ENCODE peak calls at places on chromosomes 3 and 15, in six cellular contexts. I is ovary, L is heart left ventricle, N is spleen, F is transverse colon, E is prostate gland. X is an unnamed sample.

GRCh38 chr3:126479642-126480041 is 4.0 kb upstream of the ZXDC start:
- DNase-seq in I (no peak), L (no peak), N (peak), F (no peak), E (no peak), X (no peak)

GRCh38 chr3:5181479-5182141 is 5.9 kb upstream of the EDEM1 start:
- DNase-seq in I (no peak), L (no peak), N (no peak), F (no peak), E (no peak), X (no peak)

GRCh38 chr15:88467935-88468528 is 524 bp downstream of the MRPS11 start:
- DNase-seq in I (no peak), L (no peak), N (no peak), F (no peak), E (no peak), X (no peak)

GRCh38 chr15:29471757-29472156 is 202.1 kb upstream of the NSMCE3 start:
- DNase-seq in I (no peak), L (no peak), N (no peak), F (no peak), E (no peak), X (no peak)

GRCh38 chr15:95558131-95558530 is 772.4 kb upstream of the NR2F2 start:
- DNase-seq in I (no peak), L (no peak), N (no peak), F (no peak), E (no peak), X (no peak)

GRCh38 chr15:100721758-100722550 is 119.6 kb downstream of the ASB7 start:
- DNase-seq in I (peak), L (peak), N (no peak), F (peak), E (peak), X (peak)

GRCh38 chr3:5201536-5201935 is 14.0 kb downstream of the EDEM1 start:
- DNase-seq in I (no peak), L (no peak), N (no peak), F (no peak), E (no peak), X (no peak)

GRCh38 chr3:72724070-72724469 is 124.2 kb downstream of the SHQ1 start:
- DNase-seq in I (no peak), L (no peak), N (no peak), F (no peak), E (no peak), X (no peak)

GRCh38 chr15:101698314-101698713 is 26.0 kb downstream of the TARS3 start:
- DNase-seq in I (no peak), L (no peak), N (no peak), F (no peak), E (no peak), X (no peak)

GRCh38 chr3:97232635-97233034 is 418.2 kb downstream of the EPHA6 start:
- DNase-seq in I (no peak), L (no peak), N (no peak), F (peak), E (peak), X (peak)

GRCh38 chr3:127407026-127407939 is 119.4 kb upstream of the PRR20G start:
- DNase-seq in I (peak), L (no peak), N (peak), F (no peak), E (no peak), X (peak)

GRCh38 chr3:44877333-44877732 is 2.9 kb downstream of the TGM4 start:
- DNase-seq in I (no peak), L (no peak), N (no peak), F (no peak), E (no peak), X (no peak)

GRCh38 chr15:29671308-29671981 is 150.8 kb downstream of the TJP1 start:
- DNase-seq in I (no peak), L (no peak), N (no peak), F (no peak), E (no peak), X (no peak)

GRCh38 chr15:77825143-77825542 is 192.4 kb upstream of the LINGO1 start:
- DNase-seq in I (no peak), L (no peak), N (peak), F (no peak), E (no peak), X (no peak)

GRCh38 chr15:94844533-94845390 is 613.4 kb downstream of the MCTP2 start:
- DNase-seq in I (peak), L (peak), N (peak), F (peak), E (peak), X (peak)

GRCh38 chr15:60406513-60407124 is 8.8 kb upstream of the ANXA2 start:
- DNase-seq in I (no peak), L (no peak), N (no peak), F (no peak), E (no peak), X (no peak)

GRCh38 chr15:101288905-101289513 is 6.0 kb downstream of the SNRPA1 start:
- DNase-seq in I (no peak), L (no peak), N (no peak), F (no peak), E (no peak), X (no peak)

GRCh38 chr15:85458764-85459163 is 78.4 kb downstream of the AKAP13 start:
- DNase-seq in I (no peak), L (no peak), N (no peak), F (no peak), E (no peak), X (no peak)

GRCh38 chr15:79834496-79834895 is 62.3 kb downstream of the MTHFS start:
- DNase-seq in I (no peak), L (peak), N (no peak), F (no peak), E (no peak), X (peak)

GRCh38 chr15:26628071-26628470 is 144.8 kb downstream of the GABRB3 start:
- DNase-seq in I (no peak), L (no peak), N (no peak), F (no peak), E (peak), X (no peak)

GRCh38 chr3:42755681-42756578 is 17.1 kb downstream of the CCDC13 start:
- DNase-seq in I (no peak), L (no peak), N (no peak), F (peak), E (no peak), X (peak)

GRCh38 chr3:157335677-157336076 is 101.0 kb upstream of the PTX3 start:
- DNase-seq in I (no peak), L (no peak), N (no peak), F (no peak), E (no peak), X (no peak)

GRCh38 chr3:164732166-164732565 is 346.1 kb downstream of the SI start:
- DNase-seq in I (no peak), L (no peak), N (no peak), F (no peak), E (no peak), X (no peak)

GRCh38 chr3:106034313-106034712 is 165.5 kb upstream of the CBLB start:
- DNase-seq in I (no peak), L (no peak), N (no peak), F (no peak), E (no peak), X (no peak)

GRCh38 chr3:155572085-155572484 is 172.8 kb downstream of the PLCH1 start:
- DNase-seq in I (no peak), L (no peak), N (no peak), F (no peak), E (no peak), X (no peak)

GRCh38 chr3:169765281-169765624 is 393 bp upstream of the TERC start:
- DNase-seq in I (no peak), L (no peak), N (no peak), F (no peak), E (no peak), X (no peak)

GRCh38 chr15:99291643-99292042 is 40.4 kb downstream of the LRRC28 start:
- DNase-seq in I (no peak), L (no peak), N (no peak), F (no peak), E (no peak), X (no peak)

GRCh38 chr3:29275309-29275708 is 5.6 kb upstream of the RBMS3 start:
- DNase-seq in I (peak), L (no peak), N (no peak), F (peak), E (no peak), X (no peak)

GRCh38 chr15:45842151-45842550 is 207.3 kb downstream of the SQOR start:
- DNase-seq in I (no peak), L (no peak), N (no peak), F (peak), E (no peak), X (no peak)

GRCh38 chr3:135503429-135504083 is 462.0 kb upstream of the PPP2R3A start:
- DNase-seq in I (peak), L (peak), N (peak), F (peak), E (peak), X (peak)

GRCh38 chr3:65883614-65884013 is 155.1 kb downstream of the MAGI1 start:
- DNase-seq in I (no peak), L (no peak), N (no peak), F (no peak), E (peak), X (no peak)

GRCh38 chr3:56633602-56634371 is 49.3 kb downstream of the TASOR start:
- DNase-seq in I (no peak), L (peak), N (no peak), F (no peak), E (no peak), X (no peak)

GRCh38 chr3:56990295-56991015 is 70.0 kb upstream of the SPATA12 start:
- DNase-seq in I (no peak), L (no peak), N (no peak), F (no peak), E (no peak), X (no peak)

GRCh38 chr3:115071611-115072010 is 75.5 kb downstream of the ZBTB20 start:
- DNase-seq in I (no peak), L (no peak), N (no peak), F (no peak), E (no peak), X (no peak)

GRCh38 chr3:170751083-170751893 is 118.7 kb downstream of the RPL22L1 start:
- DNase-seq in I (peak), L (peak), N (no peak), F (peak), E (peak), X (peak)

GRCh38 chr15:50594311-50594710 is 47.8 kb upstream of the USP50 start:
- DNase-seq in I (no peak), L (no peak), N (no peak), F (no peak), E (no peak), X (no peak)
- TF ChIP-seq POLR2A in I (no peak), L (no peak), N (no peak), F (no peak), E (no peak), X (no peak)

GRCh38 chr15:67783303-67783702 is 42.0 kb upstream of the SKOR1 start:
- DNase-seq in I (no peak), L (no peak), N (no peak), F (peak), E (no peak), X (no peak)
- TF ChIP-seq CTCF in I (no peak), L (no peak), N (peak), F (no peak), E (no peak), X (no peak)

GRCh38 chr3:17726313-17726712 is 16.1 kb downstream of the TBC1D5 start:
- DNase-seq in I (no peak), L (no peak), N (no peak), F (no peak), E (no peak), X (no peak)
- TF ChIP-seq POLR2A in I (no peak), L (no peak), N (no peak), F (no peak), E (no peak), X (no peak)

GRCh38 chr15:61835029-61835428 is 225.2 kb downstream of the VPS13C start:
- DNase-seq in I (no peak), L (no peak), N (no peak), F (no peak), E (no peak), X (no peak)
- TF ChIP-seq CTCF in I (no peak), L (no peak), N (no peak), F (no peak), E (no peak), X (no peak)

GRCh38 chr3:183307749-183308148 is 54.7 kb downstream of the B3GNT5 start:
- DNase-seq in I (no peak), L (no peak), N (no peak), F (peak), E (no peak), X (no peak)
- TF ChIP-seq POLR2A in I (no peak), L (no peak), N (no peak), F (no peak), E (no peak), X (no peak)